ENCODE peak calls at places on chromosomes 11 and 22, in nine cellular contexts. J is lower leg skin; A is fibroblast of lung; S is DMS153; R is OCI-LY7; Y is effector CD4-positive, alpha-beta T cell; Z is hippocampal formation; B is H4; X is EL. M is an unnamed sample.

GRCh38 chr11:133163463-133164419 is 368.6 kb downstream of the OPCML start:
- DNase-seq in S (no peak), X (peak; percentile 40), Z (peak; percentile 62), Y (no peak), R (peak; percentile 30), J (no peak), A (peak; percentile 25), B (peak; percentile 12), M (no peak)

GRCh38 chr22:27502327-27502726 is 299.2 kb downstream of the MN1 start:
- DNase-seq in X (no peak), A (no peak), Y (no peak), J (no peak), S (no peak), Z (no peak), R (no peak), B (no peak), M (no peak)

GRCh38 chr11:114166897-114167323 is 107.4 kb downstream of the ZBTB16 start:
- DNase-seq in X (peak; percentile 81), R (peak; percentile 28), Z (peak; percentile 89), J (peak; percentile 85), Y (no peak), S (peak; percentile 14), B (peak; percentile 64), A (peak; percentile 84), M (no peak)

GRCh38 chr11:111064118-111064517 is 181.4 kb upstream of the POU2AF2 start:
- DNase-seq in R (no peak), B (peak; percentile 15), Y (no peak), J (no peak), S (no peak), A (peak; percentile 90), Z (peak; percentile 14), X (peak; percentile 87), M (no peak)

GRCh38 chr11:20081336-20081735 is 78.9 kb downstream of the DBX1 start:
- DNase-seq in B (no peak), Z (no peak), Y (no peak), J (no peak), A (no peak), R (no peak), S (no peak), X (no peak), M (no peak)

GRCh38 chr11:980438-981365 is 55.0 kb downstream of the AP2A2 start:
- DNase-seq in A (peak; percentile 57), R (no peak), Y (no peak), S (no peak), Z (no peak), B (no peak), X (no peak), J (no peak), M (no peak)

GRCh38 chr11:73969991-73970800 is 12.4 kb downstream of the UCP2 start:
- DNase-seq in A (no peak), Y (no peak), B (no peak), R (peak; percentile 50), X (no peak), S (no peak), Z (no peak), J (no peak), M (no peak)

GRCh38 chr22:48051796-48052620 is 1289.6 kb downstream of the TBC1D22A start:
- DNase-seq in S (no peak), A (no peak), X (no peak), Y (no peak), R (peak; percentile 36), B (no peak), Z (no peak), J (no peak), M (no peak)

GRCh38 chr11:32888805-32889204 is 3.8 kb upstream of the QSER1 start:
- DNase-seq in S (no peak), Z (no peak), Y (no peak), R (no peak), B (no peak), X (peak; percentile 66), A (peak; percentile 81), J (no peak), M (no peak)

GRCh38 chr11:46435679-46436078 is 44.1 kb upstream of the CHRM4 start:
- DNase-seq in Z (no peak), A (no peak), Y (no peak), X (no peak), B (no peak), S (no peak), J (no peak), R (no peak), M (no peak)

GRCh38 chr11:70854891-70855556 is 397.4 kb downstream of the SHANK2 start:
- DNase-seq in S (peak; percentile 71), J (no peak), Y (no peak), A (no peak), R (no peak), X (no peak), Z (no peak), B (no peak), M (no peak)

GRCh38 chr11:102708654-102709053 is 3.1 kb upstream of the MMP27 start:
- DNase-seq in A (no peak), Z (no peak), X (no peak), J (no peak), R (no peak), B (no peak), S (no peak), Y (no peak), M (no peak)

GRCh38 chr22:39496131-39496838 is 5.8 kb upstream of the MIEF1 start:
- DNase-seq in B (peak; percentile 57), J (peak; percentile 57), Y (peak; percentile 35), A (peak; percentile 55), S (peak; percentile 43), R (peak; percentile 71), X (peak; percentile 63), Z (peak; percentile 90), M (peak; percentile 56)

GRCh38 chr22:42368379-42369249 is 63.6 kb downstream of the NFAM1 start:
- DNase-seq in R (no peak), Z (no peak), X (no peak), B (no peak), Y (peak; percentile 14), A (no peak), S (no peak), J (no peak), M (no peak)

GRCh38 chr11:96134622-96135021 is 208.4 kb downstream of the MAML2 start:
- DNase-seq in Y (no peak), J (no peak), B (no peak), Z (no peak), X (no peak), R (no peak), S (no peak), A (no peak), M (peak; percentile 38)

GRCh38 chr11:60954421-60954820 is 2.4 kb upstream of the SLC15A3 start:
- DNase-seq in Y (no peak), Z (no peak), X (no peak), A (no peak), R (no peak), J (no peak), B (no peak), S (no peak), M (no peak)

GRCh38 chr22:50035976-50036375 is 22.1 kb downstream of the TTLL8 start:
- DNase-seq in Z (no peak), B (no peak), R (no peak), A (no peak), S (no peak), Y (no peak), J (no peak), X (no peak), M (no peak)

GRCh38 chr22:20406686-20407408 is 12.9 kb downstream of the ZNF74 start:
- DNase-seq in B (no peak), R (no peak), Y (no peak), A (no peak), S (no peak), J (no peak), X (no peak), Z (no peak), M (no peak)

GRCh38 chr11:88292156-88292844 is 45.2 kb downstream of the CTSC start:
- DNase-seq in S (no peak), J (no peak), A (peak; percentile 18), Y (no peak), X (peak; percentile 75), Z (no peak), R (no peak), B (peak; percentile 54), M (no peak)

M was measured in B cell.